ENCODE peak calls at places on chromosomes 1 and 21, in six cellular contexts. L is HCT116, W is fibroblast of lung, C is PC-3, B is keratinocyte, K is astrocyte. U is an unnamed sample.

GRCh38 chr1:84122780-84123382 is 21.2 kb upstream of the PRKACB start:
- DNase-seq in L (no peak), W (peak), C (peak), B (no peak), K (peak), U (peak)

GRCh38 chr1:171809834-171810233 is 28.4 kb downstream of the METTL13 start:
- DNase-seq in L (no peak), W (no peak), C (peak), B (no peak), K (no peak), U (no peak)

GRCh38 chr1:19463204-19463803 is 22.0 kb downstream of the CAPZB start:
- DNase-seq in L (no peak), W (no peak), C (no peak), B (no peak), K (no peak), U (peak)

GRCh38 chr1:10910490-10911273 is 101.8 kb upstream of the TARDBP start:
- DNase-seq in L (no peak), W (no peak), C (no peak), B (no peak), K (no peak), U (peak)

GRCh38 chr1:244022301-244022700 is 28.8 kb upstream of the ZBTB18 start:
- DNase-seq in L (no peak), W (peak), C (peak), B (no peak), K (no peak), U (no peak)

GRCh38 chr1:9247894-9248293 is 13.3 kb downstream of the H6PD start:
- DNase-seq in L (no peak), W (no peak), C (no peak), B (no peak), K (no peak), U (no peak)

GRCh38 chr1:153505576-153505975 is 30.2 kb downstream of the S100A6 start:
- DNase-seq in L (no peak), W (no peak), C (no peak), B (no peak), K (no peak), U (no peak)

GRCh38 chr1:103513720-103514119 is 11.8 kb upstream of the RNPC3 start:
- DNase-seq in L (no peak), W (no peak), C (no peak), B (no peak), K (no peak), U (no peak)

GRCh38 chr1:71944006-71944405 is 338.3 kb downstream of the NEGR1 start:
- DNase-seq in L (no peak), W (no peak), C (no peak), B (no peak), K (no peak), U (no peak)

GRCh38 chr1:176466514-176466913 is 3.5 kb downstream of the PAPPA2 start:
- DNase-seq in L (no peak), W (no peak), C (peak), B (peak), K (no peak), U (peak)

GRCh38 chr21:18529253-18529652 is 125.7 kb upstream of the TMPRSS15 start:
- DNase-seq in L (no peak), W (peak), C (peak), B (peak), K (peak), U (no peak)

GRCh38 chr1:109112056-109112651 is 1.8 kb upstream of the ELAPOR1 start:
- DNase-seq in L (no peak), W (peak), C (peak), B (no peak), K (no peak), U (peak)

GRCh38 chr1:32618673-32619221 is 31.6 kb downstream of the ZBTB8OS start:
- DNase-seq in L (no peak), W (peak), C (peak), B (no peak), K (no peak), U (no peak)

GRCh38 chr1:212139526-212140137 is 104.1 kb downstream of the DTL start:
- DNase-seq in L (no peak), W (no peak), C (no peak), B (no peak), K (no peak), U (no peak)

GRCh38 chr1:109923946-109924275 is 13.3 kb downstream of the CSF1 start:
- DNase-seq in L (no peak), W (no peak), C (no peak), B (no peak), K (no peak), U (no peak)

GRCh38 chr1:193786996-193787546 is 600.7 kb upstream of the B3GALT2 start:
- DNase-seq in L (no peak), W (no peak), C (no peak), B (no peak), K (no peak), U (no peak)

GRCh38 chr1:38138498-38139233 is 92.1 kb upstream of the POU3F1 start:
- DNase-seq in L (peak), W (peak), C (peak), B (peak), K (peak), U (no peak)

DNA sequence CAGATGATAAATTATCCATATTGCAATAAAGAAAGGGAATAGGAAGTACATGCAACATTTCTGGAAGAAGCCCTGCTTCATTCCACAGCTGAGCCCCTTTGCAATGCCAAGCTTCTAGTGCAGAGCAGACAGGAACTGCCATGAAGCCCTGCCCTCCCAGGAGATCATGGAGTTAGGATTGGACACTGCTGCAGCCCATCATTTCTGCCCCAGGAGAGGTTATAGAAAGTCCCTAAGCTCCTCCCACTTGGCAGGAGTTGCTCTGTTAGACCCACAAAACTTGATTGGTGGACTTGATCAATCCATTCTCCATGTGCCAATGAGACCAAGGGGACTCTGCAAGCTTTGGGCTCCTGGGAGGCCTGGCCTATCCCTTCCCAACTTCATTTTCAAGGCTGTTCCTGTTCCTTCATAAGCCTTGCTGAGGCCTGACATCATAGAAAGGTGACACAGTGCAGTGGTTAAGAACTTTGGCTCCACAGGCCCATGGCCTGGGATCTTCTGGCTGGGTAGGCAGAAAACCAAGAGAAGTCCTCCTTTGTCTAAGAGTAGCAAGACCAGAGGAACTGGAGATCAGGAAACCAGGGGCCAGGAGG is 1.3 kb upstream of the LAPTM5 start:
- DNase-seq in L (peak), W (peak), C (peak), B (no peak), K (no peak), U (peak)
- H3K4me2 ChIP-seq in L (no peak), W (no peak), C (no peak), B (no peak), K (no peak), U (peak)

DNA sequence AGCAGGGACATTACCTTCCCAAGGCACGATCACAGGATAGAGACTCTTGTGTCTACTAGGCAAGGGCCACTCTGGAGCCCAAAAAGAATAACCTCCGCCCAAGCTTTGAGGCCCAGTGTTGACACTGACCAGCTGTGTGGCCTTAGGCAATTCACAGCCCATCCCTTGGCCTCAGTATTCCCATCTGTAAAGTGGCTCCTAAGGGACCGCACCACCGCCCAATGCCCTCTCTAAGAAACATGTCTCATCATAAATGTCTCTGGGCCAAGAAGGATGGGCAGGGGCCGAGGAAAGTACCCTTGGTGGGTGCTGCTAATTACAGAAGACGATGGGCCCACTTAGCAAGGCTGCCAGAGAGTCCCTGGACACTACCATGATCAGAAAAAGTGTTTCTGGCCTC is 628 bp downstream of the ARHGEF19 start:
- DNase-seq in L (no peak), W (no peak), C (no peak), B (no peak), K (no peak), U (no peak)
- H3K4me3 ChIP-seq in L (peak), W (no peak), C (no peak), B (peak), K (no peak), U (no peak)

GRCh38 chr1:25677193-25677773 is 60.7 kb downstream of the MAN1C1 start:
- DNase-seq in L (no peak), W (no peak), C (no peak), B (no peak), K (no peak), U (no peak)

GRCh38 chr1:25676488-25676887 is 59.9 kb downstream of the MAN1C1 start:
- DNase-seq in L (no peak), W (no peak), C (no peak), B (no peak), K (peak), U (no peak)

GRCh38 chr1:25673456-25673855 is 56.9 kb downstream of the MAN1C1 start:
- DNase-seq in L (no peak), W (no peak), C (no peak), B (no peak), K (no peak), U (no peak)

GRCh38 chr1:25673962-25674928 is 57.7 kb downstream of the MAN1C1 start:
- DNase-seq in L (no peak), W (no peak), C (peak), B (no peak), K (no peak), U (no peak)

DNA sequence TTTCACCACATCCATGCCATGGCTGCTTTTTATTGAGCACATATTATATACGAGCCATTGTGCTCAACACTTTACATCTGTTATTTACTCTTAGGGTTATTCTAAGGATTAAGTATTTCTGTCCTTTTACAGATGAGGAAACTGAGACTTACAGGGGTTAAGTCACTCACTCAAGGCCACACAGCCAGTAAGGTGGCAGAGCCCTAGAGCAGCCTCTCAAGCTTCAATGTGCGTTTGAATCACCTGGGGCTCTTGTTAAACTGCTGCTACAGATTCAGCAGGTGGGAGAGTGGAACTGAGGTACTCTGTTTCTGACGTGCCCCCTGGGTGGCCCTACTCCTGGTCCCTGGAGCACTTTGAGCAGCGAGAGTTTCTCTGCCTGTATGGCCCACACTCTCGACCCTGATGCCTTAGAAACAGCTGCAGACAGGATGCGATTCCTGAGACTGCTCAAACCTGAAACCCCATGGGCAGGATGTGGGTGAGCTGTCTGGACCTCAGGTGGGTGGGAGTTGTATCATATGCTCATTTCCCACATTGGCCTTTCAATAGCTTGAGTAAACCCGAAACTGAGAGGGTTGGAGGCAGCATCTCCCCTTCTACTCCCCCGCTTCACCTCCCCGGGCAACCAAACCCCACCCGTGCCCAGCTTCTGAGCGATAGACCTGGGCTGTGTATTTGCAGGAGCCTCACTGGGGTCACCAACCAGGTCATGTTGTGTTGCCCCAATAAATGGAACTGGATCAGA is 59.3 kb downstream of the MAN1C1 start:
- DNase-seq in L (no peak), W (no peak), C (no peak), B (no peak), K (no peak), U (peak)
- H3K4me2 ChIP-seq in L (no peak), W (no peak), C (no peak), B (no peak), K (no peak), U (peak)

GRCh38 chr1:1430114-1430982 is 5.1 kb upstream of the VWA1 start:
- DNase-seq in L (no peak), W (peak), C (no peak), B (no peak), K (peak), U (no peak)

GRCh38 chr1:1432951-1433803 is 2.3 kb upstream of the VWA1 start:
- DNase-seq in L (no peak), W (no peak), C (peak), B (peak), K (no peak), U (no peak)

GRCh38 chr1:1432566-1432950 is 2.9 kb upstream of the VWA1 start:
- DNase-seq in L (no peak), W (no peak), C (no peak), B (no peak), K (no peak), U (no peak)

GRCh38 chr1:1431006-1431844 is 4.3 kb upstream of the VWA1 start:
- DNase-seq in L (no peak), W (no peak), C (no peak), B (no peak), K (no peak), U (no peak)

DNA sequence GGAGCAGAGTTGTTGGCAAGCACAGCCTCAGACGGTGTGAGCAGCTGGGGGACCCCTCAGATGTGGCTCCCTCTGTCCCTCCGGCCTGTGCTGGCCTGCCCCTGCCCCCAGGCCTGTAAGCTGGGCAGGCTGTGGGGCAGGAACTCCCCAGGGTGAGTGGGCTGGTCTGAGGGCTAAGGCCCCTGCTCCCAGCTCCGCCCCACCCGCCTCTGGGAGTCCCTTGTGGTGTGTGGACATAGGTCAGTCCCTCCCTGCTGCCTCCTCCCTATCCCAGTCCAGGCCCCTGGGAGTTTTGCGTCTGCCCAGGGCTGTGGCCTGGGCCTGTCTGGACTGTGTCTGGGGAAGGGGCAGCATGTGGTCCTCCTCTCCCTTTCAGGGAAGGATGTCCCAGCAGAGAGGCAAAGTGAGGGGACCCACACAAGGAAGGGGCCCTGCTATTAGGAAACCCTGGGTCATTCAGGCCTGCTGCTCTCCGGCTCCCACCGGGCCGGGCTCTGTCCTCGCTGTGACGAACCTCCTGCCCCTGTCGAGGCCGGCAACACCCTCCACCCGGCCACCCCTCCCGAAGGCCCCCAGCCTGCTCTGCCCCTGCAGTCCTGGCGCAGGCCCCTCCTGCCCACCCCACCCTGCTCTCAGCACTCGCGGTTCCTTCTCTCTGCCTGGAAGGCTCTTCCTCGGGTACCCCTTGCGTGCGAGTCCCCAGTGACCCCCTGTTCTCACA is 3.5 kb upstream of the VWA1 start:
- DNase-seq in L (no peak), W (peak), C (peak), B (no peak), K (no peak), U (no peak)
- H3K4me3 ChIP-seq in L (no peak), W (no peak), C (no peak), B (no peak), K (no peak), U (no peak)

GRCh38 chr21:37548521-37548981 is 182.0 kb downstream of the DYRK1A start:
- DNase-seq in L (no peak), W (no peak), C (no peak), B (no peak), K (no peak), U (no peak)
- H3K4me2 ChIP-seq in L (no peak), W (no peak), C (no peak), B (no peak), K (no peak), U (no peak)

DNA sequence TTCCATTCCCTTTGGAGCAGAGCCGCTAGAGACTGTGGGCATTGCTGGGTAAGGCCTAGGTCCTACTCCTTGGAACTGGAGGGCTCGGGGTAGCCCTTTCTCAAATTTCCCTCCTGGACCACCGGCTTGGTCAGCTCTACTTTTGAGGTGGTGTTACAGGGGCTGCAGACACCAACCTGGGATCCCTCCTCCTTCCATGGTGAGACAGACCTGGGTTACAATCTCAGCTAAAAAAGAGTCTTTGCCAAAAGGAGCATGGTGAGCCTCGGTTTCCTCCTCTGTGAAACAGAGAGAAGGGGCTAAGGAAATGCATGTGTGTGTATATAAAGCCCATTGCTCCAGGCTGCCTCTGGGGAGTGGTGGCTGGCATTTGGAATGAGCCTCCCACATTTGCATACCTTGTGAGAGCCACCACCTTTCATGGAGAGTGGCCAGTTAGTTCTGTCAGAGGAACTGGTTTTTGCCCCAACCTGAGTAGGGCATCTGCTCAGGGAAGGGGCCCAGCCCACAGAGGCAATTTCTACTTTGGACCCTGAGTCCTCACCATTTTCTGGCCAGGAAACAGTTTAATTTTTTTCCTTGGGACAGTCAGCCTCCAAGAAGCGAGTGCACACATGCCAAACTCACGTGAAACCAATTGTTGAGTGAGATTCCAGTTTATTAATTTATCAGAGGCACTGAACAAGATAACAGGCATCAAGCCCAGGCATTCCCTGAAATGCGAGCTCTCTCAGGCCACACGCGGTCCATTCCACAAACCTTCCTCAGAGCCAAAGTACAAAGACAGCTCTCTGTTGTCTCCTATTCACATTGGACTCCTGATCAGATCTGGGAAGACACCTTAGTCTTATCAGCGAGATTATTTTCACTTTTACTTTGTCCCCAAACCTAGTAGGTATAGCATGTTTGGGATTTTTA is 897 bp upstream of the SLC6A9 start:
- DNase-seq in L (no peak), W (no peak), C (peak), B (no peak), K (no peak), U (no peak)
- H3K4me3 ChIP-seq in L (peak), W (no peak), C (peak), B (peak), K (no peak), U (peak)

GRCh38 chr21:16496594-16496993 is 766.8 kb downstream of the USP25 start:
- DNase-seq in L (no peak), W (no peak), C (no peak), B (no peak), K (no peak), U (no peak)

GRCh38 chr21:16502897-16503296 is 773.1 kb downstream of the USP25 start:
- DNase-seq in L (no peak), W (no peak), C (no peak), B (no peak), K (no peak), U (no peak)

DNA sequence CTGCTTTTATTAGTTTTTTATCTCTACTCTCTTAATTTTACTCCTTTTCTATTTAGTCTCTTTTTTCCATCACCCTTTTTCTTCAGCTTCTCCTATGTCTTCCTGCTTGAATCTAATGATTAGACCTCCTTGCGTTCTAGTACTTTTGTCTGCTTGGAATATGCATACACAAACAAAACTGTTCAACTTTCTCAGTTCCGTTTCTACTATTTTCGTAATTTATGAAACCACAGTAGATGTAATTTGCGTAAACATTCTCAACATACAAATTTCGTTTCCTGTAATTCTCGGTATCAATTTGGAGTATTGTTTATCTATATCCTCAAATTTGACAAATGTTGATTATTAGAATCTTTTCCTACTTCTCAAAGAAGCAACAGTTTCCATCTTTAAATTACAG is 772.5 kb downstream of the USP25 start:
- DNase-seq in L (no peak), W (no peak), C (no peak), B (no peak), K (no peak), U (no peak)
- H3K4me2 ChIP-seq in L (no peak), W (no peak), C (no peak), B (no peak), K (no peak), U (no peak)

DNA sequence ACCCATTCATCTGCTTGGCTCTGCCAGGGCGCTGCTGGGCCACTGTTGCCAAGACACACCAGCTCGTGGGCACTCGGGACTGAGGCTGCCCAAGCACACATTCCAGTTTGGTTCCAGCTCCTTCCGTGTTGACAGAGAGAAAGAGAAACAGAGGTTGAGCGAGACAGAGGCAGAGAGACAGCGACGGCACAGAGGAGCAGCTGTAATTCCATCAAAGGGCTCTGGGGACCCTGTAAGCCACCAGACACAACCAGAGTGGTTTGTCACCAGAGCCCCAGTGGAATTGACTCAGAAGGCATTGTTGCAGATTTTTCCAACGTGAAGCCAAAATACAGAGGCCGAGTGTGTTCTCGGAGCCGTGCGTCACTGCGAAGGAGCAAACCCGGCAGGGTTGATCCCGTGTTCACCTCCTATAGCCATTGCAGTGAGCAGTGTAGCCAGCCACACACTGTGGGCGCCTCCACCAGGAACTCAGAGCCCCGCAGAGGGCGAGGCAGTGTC is 33.5 kb downstream of the SYF2 start:
- DNase-seq in L (no peak), W (no peak), C (peak), B (no peak), K (peak), U (no peak)
- H3K4me3 ChIP-seq in L (no peak), W (no peak), C (no peak), B (no peak), K (peak), U (no peak)

GRCh38 chr21:44348861-44349260 is 4.6 kb upstream of the TRPM2 start:
- DNase-seq in L (no peak), W (no peak), C (no peak), B (no peak), K (no peak), U (no peak)
- H3K4me2 ChIP-seq in L (no peak), W (no peak), C (peak), B (no peak), K (no peak), U (no peak)

U was measured in OCI-LY7.